ENCODE peak calls at places on chromosomes 2 and 18, in five cellular contexts. Z is Karpas-422, O is NCI-H748 treated with DMSO at 0.1 percent for 48 hours, J is non-pigmented ciliary epithelial cell, N is T-helper 9 cell. W is an unnamed sample.

GRCh38 chr2:128422571-128422970 is 103.9 kb upstream of the HS6ST1 start:
- DNase-seq in J (peak), N (no peak), O (no peak), Z (no peak), W (no peak)

GRCh38 chr18:12086249-12086648 is 7.4 kb upstream of the ANKRD62 start:
- DNase-seq in Z (no peak), N (no peak), J (no peak), O (no peak), W (peak)

GRCh38 chr18:46672062-46672970 is 15.3 kb upstream of the LOXHD1 start:
- DNase-seq in N (no peak), O (no peak), Z (peak), J (peak), W (no peak)

GRCh38 chr2:22253171-22253570 is 1129.4 kb downstream of the TDRD15 start:
- DNase-seq in O (no peak), J (no peak), N (no peak), Z (no peak), W (no peak)

GRCh38 chr2:133676392-133677130 is 108.3 kb upstream of the NCKAP5 start:
- DNase-seq in Z (no peak), N (no peak), O (no peak), J (no peak), W (no peak)

GRCh38 chr2:197059498-197059897 is 133.0 kb upstream of the PGAP1 start:
- DNase-seq in O (no peak), Z (no peak), J (no peak), N (no peak), W (no peak)

GRCh38 chr18:78793313-78793712 is 186.3 kb upstream of the SALL3 start:
- DNase-seq in Z (no peak), J (no peak), O (no peak), N (no peak), W (no peak)

GRCh38 chr2:25303517-25304338 is 38.0 kb downstream of the DNMT3A start:
- DNase-seq in Z (no peak), O (no peak), J (no peak), N (no peak), W (no peak)

GRCh38 chr18:48844271-48844670 is 106.5 kb downstream of the SMAD7 start:
- DNase-seq in J (no peak), O (no peak), N (no peak), Z (no peak), W (no peak)